ENCODE peak calls at places on chromosomes 7 and 10, in five cellular contexts. E is T-helper 9 cell, H is skeletal muscle cell, V is pancreas, Y is stomach. J is an unnamed sample.
A peak's percentile ranks its signal among the peaks of the same experiment; 100 is the strongest.

GRCh38 chr10:75860009-75860408 is 428.6 kb downstream of the LRMDA start:
- DNase-seq in E (no peak), H (no peak), V (no peak), Y (no peak), J (no peak)

GRCh38 chr7:120725376-120726039 is 132.4 kb downstream of the TSPAN12 start:
- DNase-seq in E (no peak), H (peak; percentile 2), V (no peak), Y (no peak), J (no peak)

GRCh38 chr10:124083740-124084397 is 9.5 kb downstream of the CHST15 start:
- DNase-seq in E (no peak), H (no peak), V (no peak), Y (no peak), J (no peak)

GRCh38 chr10:58516118-58516517 is 3.4 kb downstream of the BICC1 start:
- DNase-seq in E (no peak), H (no peak), V (no peak), Y (no peak), J (no peak)

GRCh38 chr7:133044722-133045473 is 37.0 kb downstream of the CHCHD3 start:
- DNase-seq in E (no peak), H (no peak), V (no peak), Y (no peak), J (no peak)

GRCh38 chr7:135193615-135194081 is 17.7 kb downstream of the WDR91 start:
- DNase-seq in E (no peak), H (peak; percentile 45), V (no peak), Y (no peak), J (no peak)

GRCh38 chr7:23207029-23207428 is 25.2 kb downstream of the NUP42 start:
- DNase-seq in E (no peak), H (no peak), V (no peak), Y (no peak), J (no peak)

GRCh38 chr7:66356277-66356721 is 151.2 kb downstream of the TPST1 start:
- DNase-seq in E (no peak), H (no peak), V (no peak), Y (no peak), J (no peak)

GRCh38 chr10:25907247-25907646 is 26.8 kb upstream of the MYO3A start:
- DNase-seq in E (no peak), H (no peak), V (no peak), Y (no peak), J (no peak)

GRCh38 chr7:92880212-92881090 is 44.1 kb upstream of the CDK6 start:
- DNase-seq in E (no peak), H (no peak), V (no peak), Y (no peak), J (no peak)

GRCh38 chr10:70540089-70540788 is 61.7 kb downstream of the PALD1 start:
- DNase-seq in E (no peak), H (no peak), V (no peak), Y (no peak), J (no peak)

GRCh38 chr10:26198119-26198518 is 18.5 kb upstream of the GAD2 start:
- DNase-seq in E (no peak), H (no peak), V (no peak), Y (no peak), J (no peak)

GRCh38 chr7:17774248-17774647 is 166.0 kb downstream of the SNX13 start:
- DNase-seq in E (no peak), H (peak; percentile 76), V (no peak), Y (no peak), J (no peak)

GRCh38 chr10:91590904-91591791 is 41.7 kb downstream of the PPP1R3C start:
- DNase-seq in E (no peak), H (peak; percentile 67), V (peak; percentile 72), Y (peak; percentile 51), J (no peak)

GRCh38 chr7:27361522-27361921 is 118.9 kb downstream of the EVX1 start:
- DNase-seq in E (no peak), H (no peak), V (no peak), Y (no peak), J (no peak)

GRCh38 chr10:44697096-44697495 is 214.0 kb upstream of the TMEM72 start:
- DNase-seq in E (no peak), H (no peak), V (no peak), Y (no peak), J (no peak)

GRCh38 chr7:734214-734613 is 7.1 kb upstream of the PRKAR1B start:
- DNase-seq in E (no peak), H (no peak), V (no peak), Y (no peak), J (no peak)

GRCh38 chr10:114301177-114301576 is 62.1 kb downstream of the VWA2 start:
- DNase-seq in E (no peak), H (no peak), V (no peak), Y (no peak), J (no peak)

GRCh38 chr10:127756264-127756663 is 19.3 kb downstream of the FOXI2 start:
- DNase-seq in E (no peak), H (no peak), V (no peak), Y (no peak), J (no peak)

GRCh38 chr10:130725474-130725970 is 586.0 kb downstream of the TCERG1L start:
- DNase-seq in E (no peak), H (no peak), V (no peak), Y (no peak), J (no peak)

GRCh38 chr10:92690211-92691041 is 671 bp downstream of the HHEX start:
- DNase-seq in E (peak; percentile 50), H (no peak), V (peak; percentile 59), Y (peak; percentile 67), J (peak; percentile 37)

GRCh38 chr10:50552771-50553535 is 70.8 kb downstream of the SGMS1 start:
- DNase-seq in E (no peak), H (no peak), V (no peak), Y (peak; percentile 29), J (peak; percentile 16)

GRCh38 chr10:20492447-20492846 is 404.7 kb downstream of the NEBL start:
- DNase-seq in E (no peak), H (peak; percentile 31), V (no peak), Y (no peak), J (no peak)

GRCh38 chr10:2623675-2624274 is 443.6 kb upstream of the PFKP start:
- DNase-seq in E (no peak), H (no peak), V (no peak), Y (no peak), J (no peak)

J was measured in T-helper 22 cell.